ENCODE peak calls at places on chromosomes 5 and 9, in six cellular contexts. Q is right lobe of liver, M is M059J, Y is endodermal cell, S is mesothelial cell of epicardium, X is aorta. E is an unnamed sample.

GRCh38 chr5:142671276-142671675 is 14.6 kb downstream of the FGF1 start:
- DNase-seq in Q (no peak), M (no peak), Y (no peak), S (no peak), X (no peak), E (peak)

GRCh38 chr9:133275105-133276000 is at the start of gene ABO:
- DNase-seq in Q (no peak), M (no peak), Y (peak), S (no peak), X (no peak), E (no peak)

GRCh38 chr9:126116351-126117157 is 210.1 kb upstream of the MVB12B start:
- DNase-seq in Q (no peak), M (no peak), Y (peak), S (peak), X (no peak), E (no peak)

GRCh38 chr9:84366683-84367082 is 26.1 kb upstream of the SLC28A3 start:
- DNase-seq in Q (no peak), M (peak), Y (no peak), S (no peak), X (no peak), E (no peak)

GRCh38 chr9:20307662-20308061 is 314.6 kb downstream of the MLLT3 start:
- DNase-seq in Q (no peak), M (no peak), Y (peak), S (no peak), X (no peak), E (no peak)

GRCh38 chr5:116437922-116438578 is 136.6 kb downstream of the SEMA6A start:
- DNase-seq in Q (no peak), M (no peak), Y (no peak), S (no peak), X (no peak), E (no peak)

GRCh38 chr5:174454464-174454863 is 269.9 kb upstream of the MSX2 start:
- DNase-seq in Q (no peak), M (peak), Y (no peak), S (no peak), X (no peak), E (no peak)

GRCh38 chr5:139141841-139142240 is 56.3 kb downstream of the SIL1 start:
- DNase-seq in Q (peak), M (peak), Y (no peak), S (no peak), X (peak), E (peak)

GRCh38 chr5:126339215-126339805 is 83.9 kb upstream of the GRAMD2B start:
- DNase-seq in Q (no peak), M (peak), Y (peak), S (no peak), X (no peak), E (peak)

GRCh38 chr9:74887041-74887980 is at the start of gene TRPM6:
- DNase-seq in Q (peak), M (peak), Y (peak), S (peak), X (peak), E (peak)

GRCh38 chr5:177353093-177353492 is 1.6 kb upstream of the LMAN2 start:
- DNase-seq in Q (no peak), M (no peak), Y (no peak), S (no peak), X (no peak), E (no peak)

GRCh38 chr9:137082925-137083290 is 3.9 kb upstream of the MAN1B1 start:
- DNase-seq in Q (no peak), M (no peak), Y (no peak), S (no peak), X (no peak), E (no peak)

GRCh38 chr5:103938151-103938671 is 375.6 kb upstream of the NUDT12 start:
- DNase-seq in Q (no peak), M (no peak), Y (no peak), S (no peak), X (no peak), E (no peak)

GRCh38 chr5:10977011-10977410 is 216.0 kb upstream of the DAP start:
- DNase-seq in Q (no peak), M (no peak), Y (no peak), S (no peak), X (no peak), E (no peak)

E was measured in AG10803.